ENCODE peak calls at places on chromosome 17, in seven cellular contexts. Z is HFFc6, G is GM12865, H is thoracic aorta, P is heart left ventricle, D is heart right ventricle, K is right atrium auricular region. X is an unnamed sample.
A peak's percentile ranks its signal among the peaks of the same experiment; 100 is the strongest.

GRCh38 chr17:1755252-1755992 is 6.4 kb upstream of the SERPINF1 start:
- DNase-seq in Z (no peak), G (no peak), H (no peak), P (no peak), D (no peak), K (no peak), X (no peak)

GRCh38 chr17:18229771-18230170 is 4.3 kb downstream of the LLGL1 start:
- DNase-seq in Z (no peak), G (no peak), H (no peak), P (no peak), D (no peak), K (no peak), X (no peak)

GRCh38 chr17:76371656-76372628 is 12.5 kb upstream of the SPHK1 start:
- DNase-seq in Z (peak; percentile 93), G (no peak), H (no peak), P (no peak), D (peak; percentile 1), K (no peak), X (no peak)

GRCh38 chr17:43366809-43367587 is 31.8 kb upstream of the ARL4D start:
- DNase-seq in Z (no peak), G (no peak), H (no peak), P (no peak), D (no peak), K (no peak), X (no peak)

GRCh38 chr17:2996208-2996855 is 67.1 kb downstream of the OR1D5 start:
- DNase-seq in Z (no peak), G (no peak), H (no peak), P (no peak), D (no peak), K (no peak), X (no peak)

GRCh38 chr17:10429416-10430045 is 7.8 kb upstream of the MYH8 start:
- DNase-seq in Z (peak; percentile 25), G (no peak), H (no peak), P (no peak), D (no peak), K (no peak), X (no peak)

GRCh38 chr17:59361386-59361785 is 29.9 kb downstream of the YPEL2 start:
- DNase-seq in Z (peak; percentile 97), G (no peak), H (no peak), P (no peak), D (no peak), K (no peak), X (no peak)

GRCh38 chr17:14942511-14943185 is 322.5 kb downstream of the PMP22 start:
- DNase-seq in Z (peak; percentile 21), G (no peak), H (no peak), P (no peak), D (no peak), K (no peak), X (no peak)

GRCh38 chr17:41730479-41730878 is 4.0 kb downstream of the HAP1 start:
- DNase-seq in Z (no peak), G (no peak), H (no peak), P (no peak), D (no peak), K (no peak), X (no peak)

GRCh38 chr17:3798273-3799180 is 2.5 kb downstream of the ITGAE start:
- DNase-seq in Z (no peak), G (peak; percentile 63), H (no peak), P (no peak), D (no peak), K (no peak), X (peak; percentile 40)

GRCh38 chr17:16328997-16329396 is 24.3 kb downstream of the CENPV start:
- DNase-seq in Z (no peak), G (no peak), H (no peak), P (no peak), D (no peak), K (no peak), X (no peak)

GRCh38 chr17:21394265-21394664 is 18.1 kb downstream of the KCNJ12 start:
- DNase-seq in Z (peak; percentile 31), G (no peak), H (no peak), P (no peak), D (no peak), K (no peak), X (no peak)

GRCh38 chr17:49473900-49474751 is 21.0 kb upstream of the NGFR start:
- DNase-seq in Z (no peak), G (peak; percentile 35), H (no peak), P (no peak), D (no peak), K (no peak), X (no peak)

GRCh38 chr17:2059125-2059836 is 4.4 kb downstream of the HIC1 start:
- DNase-seq in Z (no peak), G (no peak), H (no peak), P (peak; percentile 45), D (no peak), K (no peak), X (peak; percentile 47)

GRCh38 chr17:42563543-42563942 is 1.6 kb downstream of the COASY start:
- DNase-seq in Z (no peak), G (no peak), H (no peak), P (no peak), D (no peak), K (no peak), X (no peak)

GRCh38 chr17:64618848-64619247 is 43.3 kb downstream of the SMURF2 start:
- DNase-seq in Z (no peak), G (no peak), H (no peak), P (no peak), D (no peak), K (no peak), X (no peak)

GRCh38 chr17:42404326-42405055 is 16.2 kb upstream of the STAT3 start:
- DNase-seq in Z (no peak), G (no peak), H (no peak), P (no peak), D (no peak), K (no peak), X (no peak)

GRCh38 chr17:16273499-16273898 is 56.5 kb downstream of the PIGL start:
- DNase-seq in Z (peak; percentile 61), G (no peak), H (no peak), P (no peak), D (no peak), K (no peak), X (no peak)

GRCh38 chr17:32487460-32488176 is 825 bp downstream of the CDK5R1 start:
- DNase-seq in Z (no peak), G (peak; percentile 54), H (no peak), P (no peak), D (no peak), K (no peak), X (peak; percentile 41)

GRCh38 chr17:44086364-44087311 is 16.1 kb downstream of the G6PC3 start:
- DNase-seq in Z (peak; percentile 94), G (no peak), H (peak; percentile 39), P (peak; percentile 66), D (no peak), K (no peak), X (no peak)

GRCh38 chr17:77247048-77247541 is 106.3 kb downstream of the SEC14L1 start:
- DNase-seq in Z (peak; percentile 25), G (peak; percentile 90), H (no peak), P (peak; percentile 83), D (peak; percentile 90), K (peak; percentile 72), X (peak; percentile 89)

GRCh38 chr17:19268611-19269010 is 31.4 kb downstream of the EPN2 start:
- DNase-seq in Z (no peak), G (no peak), H (no peak), P (peak; percentile 16), D (no peak), K (no peak), X (no peak)

GRCh38 chr17:78986048-78986648 is 6.4 kb upstream of the LGALS3BP start:
- DNase-seq in Z (peak; percentile 30), G (peak; percentile 33), H (no peak), P (no peak), D (peak; percentile 35), K (peak; percentile 74), X (no peak)

GRCh38 chr17:30165960-30166359 is 49.3 kb downstream of the NSRP1 start:
- DNase-seq in Z (no peak), G (no peak), H (no peak), P (no peak), D (no peak), K (no peak), X (no peak)
- TF ChIP-seq CTCF in Z (no peak), G (no peak), H (no peak), P (no peak), D (no peak), K (no peak), X (no peak)

GRCh38 chr17:58337126-58337599 is 8.6 kb upstream of the TSPOAP1 start:
- DNase-seq in Z (no peak), G (peak; percentile 88), H (no peak), P (no peak), D (no peak), K (no peak), X (peak; percentile 48)

GRCh38 chr17:58339775-58340622 is 11.4 kb upstream of the TSPOAP1 start:
- DNase-seq in Z (no peak), G (peak; percentile 76), H (no peak), P (no peak), D (no peak), K (no peak), X (no peak)

GRCh38 chr17:58338907-58339774 is 10.5 kb upstream of the TSPOAP1 start:
- DNase-seq in Z (peak; percentile 54), G (peak; percentile 96), H (no peak), P (peak; percentile 63), D (no peak), K (no peak), X (peak; percentile 67)

GRCh38 chr17:58337600-58338453 is 9.2 kb upstream of the TSPOAP1 start:
- DNase-seq in Z (peak; percentile 84), G (peak; percentile 99), H (no peak), P (peak; percentile 83), D (peak; percentile 73), K (peak; percentile 86), X (peak; percentile 84)

DNA sequence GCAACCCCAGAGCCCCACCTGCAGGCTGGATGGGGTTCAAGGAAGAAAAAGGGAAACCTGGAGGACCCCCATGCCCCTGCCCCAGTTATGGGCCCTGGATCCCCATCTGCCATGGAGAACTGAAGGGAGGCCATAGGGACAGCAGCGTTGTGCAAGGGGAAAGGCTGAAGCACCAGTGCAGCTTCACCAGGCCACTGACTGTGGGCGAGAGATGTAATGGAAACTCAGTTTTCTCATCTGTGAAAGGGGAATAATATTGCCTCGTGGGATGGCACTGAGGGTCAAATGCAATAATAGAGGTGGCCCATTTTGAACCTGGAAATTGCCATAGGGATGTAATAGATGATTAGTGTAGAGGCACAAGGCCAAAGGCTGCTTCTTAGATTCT is 9.9 kb upstream of the TSPOAP1 start:
- DNase-seq in Z (no peak), G (no peak), H (no peak), P (no peak), D (no peak), K (no peak), X (no peak)
- TF ChIP-seq CTCF in Z (no peak), G (peak; percentile 40), H (no peak), P (no peak), D (no peak), K (no peak), X (no peak)

GRCh38 chr17:66535611-66536010 is 233.2 kb downstream of the PRKCA start:
- DNase-seq in Z (no peak), G (no peak), H (no peak), P (no peak), D (no peak), K (no peak), X (no peak)
- TF ChIP-seq CTCF in Z (no peak), G (no peak), H (no peak), P (no peak), D (no peak), K (no peak), X (no peak)

DNA sequence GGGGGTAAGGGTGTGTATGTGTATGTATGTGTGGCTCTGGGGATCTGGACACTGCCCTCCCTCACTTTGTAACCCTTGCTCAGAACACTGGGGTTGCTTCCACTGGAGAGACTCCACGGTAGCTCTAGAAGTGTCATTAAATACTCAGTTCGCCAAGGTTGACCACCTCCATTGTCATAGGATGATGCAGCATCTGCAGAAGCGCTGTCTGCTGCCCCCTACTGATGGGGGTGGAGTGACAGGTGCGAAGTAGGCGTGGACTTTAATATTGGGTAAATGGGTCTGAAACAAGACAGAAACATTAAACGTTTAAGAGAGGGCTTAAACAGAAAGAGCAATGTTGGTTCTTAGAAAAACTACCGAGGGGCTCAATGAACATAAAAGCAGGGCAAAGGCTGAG is 35.5 kb upstream of the STAC2 start:
- DNase-seq in Z (no peak), G (peak; percentile 37), H (no peak), P (no peak), D (no peak), K (peak; percentile 5), X (no peak)
- TF ChIP-seq CTCF in Z (peak; percentile 50), G (peak; percentile 33), H (no peak), P (no peak), D (peak; percentile 15), K (no peak), X (no peak)